ENCODE peak calls at places on chromosome X, in ten cellular contexts. Y, G, F, J, D, M, Z, C, Q and E are unnamed samples. For H3K4me1, the result is how much of the 10 kb centered on the place peaks cover.

GRCh38 chrX:75155830-75156525 is at the start of gene ABCB7:
- DNase-seq in Y (peak), G (peak), F (peak), J (peak), D (peak), M (peak), Z (peak), C (peak), Q (peak), E (peak)

GRCh38 chrX:132153166-132153565 is 25.3 kb upstream of the FRMD7 start:
- DNase-seq in Y (no peak), G (no peak), F (no peak), J (no peak), D (no peak), M (no peak), Z (no peak), C (no peak), Q (no peak), E (no peak)

GRCh38 chrX:154036513-154036912 is 16.8 kb upstream of the IRAK1 start:
- DNase-seq in Y (no peak), G (no peak), F (no peak), J (peak), D (no peak), M (no peak), Z (no peak), C (no peak), Q (no peak), E (no peak)

GRCh38 chrX:68929332-68930150 is 100.7 kb downstream of the EFNB1 start:
- DNase-seq in Y (peak), G (peak), F (peak), J (no peak), D (peak), M (peak), Z (no peak), C (no peak), Q (no peak), E (peak)

GRCh38 chrX:120731386-120731785 is 101.5 kb upstream of the C1GALT1C1 start:
- DNase-seq in Y (no peak), G (no peak), F (no peak), J (no peak), D (no peak), M (no peak), Z (no peak), C (no peak), Q (no peak), E (no peak)

GRCh38 chrX:19602866-19603620 is 87.7 kb upstream of the MAP3K15 start:
- DNase-seq in Y (peak), G (no peak), F (peak), J (no peak), D (peak), M (peak), Z (no peak), C (no peak), Q (no peak), E (peak)

GRCh38 chrX:103275947-103276567 is 493 bp downstream of the TCEAL5 start:
- DNase-seq in Y (no peak), G (no peak), F (no peak), J (peak), D (no peak), M (no peak), Z (no peak), C (no peak), Q (no peak), E (no peak)

GRCh38 chrX:153669901-153670731 is 3.5 kb downstream of the PNCK start:
- DNase-seq in Y (no peak), G (no peak), F (no peak), J (no peak), D (no peak), M (no peak), Z (no peak), C (no peak), Q (peak), E (no peak)

GRCh38 chrX:40108959-40109287 is 11.2 kb upstream of the BCOR start:
- DNase-seq in Y (peak), G (peak), F (peak), J (peak), D (peak), M (peak), Z (peak), C (peak), Q (peak), E (no peak)

GRCh38 chrX:35340451-35340850 is 397.9 kb downstream of the FAM47B start:
- DNase-seq in Y (no peak), G (no peak), F (no peak), J (no peak), D (peak), M (no peak), Z (no peak), C (no peak), Q (no peak), E (peak)

GRCh38 chrX:132086717-132087116 is 41.1 kb downstream of the FRMD7 start:
- DNase-seq in Y (no peak), G (no peak), F (no peak), J (no peak), D (peak), M (no peak), Z (no peak), C (no peak), Q (no peak), E (peak)

GRCh38 chrX:54921427-54922021 is 900 bp downstream of the TRO start:
- DNase-seq in Y (no peak), G (peak), F (peak), J (peak), D (no peak), M (peak), Z (peak), C (peak), Q (peak), E (no peak)

GRCh38 chrX:48648299-48648698 is 35.3 kb upstream of the WAS start:
- DNase-seq in Y (peak), G (peak), F (peak), J (peak), D (peak), M (no peak), Z (no peak), C (peak), Q (peak), E (no peak)

GRCh38 chrX:37076983-37077382 is 68.8 kb downstream of the FAM47C start:
- DNase-seq in Y (no peak), G (no peak), F (no peak), J (no peak), D (no peak), M (no peak), Z (no peak), C (no peak), Q (no peak), E (no peak)

GRCh38 chrX:11540532-11541377 is 125.0 kb downstream of the ARHGAP6 start:
- DNase-seq in Y (no peak), G (peak), F (no peak), J (no peak), D (no peak), M (no peak), Z (no peak), C (no peak), Q (no peak), E (no peak)

GRCh38 chrX:118367338-118367737 is 21.4 kb downstream of the WDR44 start:
- DNase-seq in Y (no peak), G (no peak), F (no peak), J (no peak), D (no peak), M (no peak), Z (no peak), C (no peak), Q (no peak), E (no peak)
- H3K27ac ChIP-seq in Y (no peak), G (no peak), F (no peak), J (no peak), D (no peak), M (no peak), Z (no peak), C (no peak), Q (no peak), E (no peak)

GRCh38 chrX:53088136-53088974 is 5.6 kb upstream of the KANTR start:
- DNase-seq in Y (peak), G (peak), F (peak), J (peak), D (peak), M (peak), Z (peak), C (peak), Q (peak), E (peak)
- H3K4me1 ChIP-seq in Y (under half), G (under half), F (under half), J (under half), D (under half), M (under half), Z (under half), C (under half), Q (under half), E (under half)

DNA sequence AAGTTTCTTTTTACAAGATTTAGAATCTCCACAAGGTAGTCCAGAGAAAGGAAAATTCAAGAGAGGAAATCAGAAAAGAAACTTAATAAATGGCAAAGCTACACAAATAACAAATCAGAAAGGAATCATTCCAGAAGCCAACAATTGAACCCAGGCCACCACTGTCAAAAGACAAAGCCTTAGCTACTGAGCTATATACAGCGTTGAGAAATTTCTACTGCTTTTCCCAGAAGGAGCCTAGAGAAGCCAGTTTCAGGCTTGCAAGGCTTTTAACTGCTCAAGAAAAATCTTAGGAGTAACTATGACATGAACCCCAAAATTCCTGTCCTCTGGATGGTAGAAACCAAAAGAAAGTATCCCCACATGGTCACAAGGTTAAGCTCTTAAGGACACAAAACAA is 129.0 kb downstream of the DMD start:
- DNase-seq in Y (no peak), G (no peak), F (no peak), J (no peak), D (no peak), M (no peak), Z (no peak), C (no peak), Q (no peak), E (no peak)
- H3K27ac ChIP-seq in Y (no peak), G (peak), F (no peak), J (no peak), D (no peak), M (peak), Z (no peak), C (no peak), Q (no peak), E (no peak)

DNA sequence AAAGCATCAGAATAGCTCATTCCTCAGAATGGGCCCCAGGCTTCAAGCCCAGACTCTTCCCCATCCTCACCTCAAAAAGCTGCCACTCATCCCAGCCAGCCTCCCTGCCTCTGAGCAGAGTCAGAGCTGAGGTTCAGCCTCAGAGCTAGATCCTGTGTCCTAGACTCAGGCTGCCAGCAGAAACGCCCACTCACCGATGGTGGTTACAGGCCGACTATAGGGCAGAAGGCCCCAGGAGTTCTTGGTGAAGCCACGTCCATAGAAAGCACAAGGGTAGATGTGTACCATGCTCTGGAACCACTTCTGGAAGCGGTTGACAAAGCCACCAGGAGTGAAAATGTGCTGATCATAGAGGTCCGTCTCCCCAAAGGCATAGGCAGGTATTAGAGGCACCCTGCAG is 7.7 kb downstream of the AWAT2 start:
- DNase-seq in Y (no peak), G (no peak), F (no peak), J (no peak), D (no peak), M (no peak), Z (no peak), C (no peak), Q (no peak), E (no peak)
- H3K4me1 ChIP-seq in Y (under half), G (under half), F (under half), J (under half), D (under half), M (under half), Z (under half), C (under half), Q (under half), E (under half)

GRCh38 chrX:136067097-136067496 is 80.2 kb upstream of the FHL1 start:
- DNase-seq in Y (no peak), G (no peak), F (no peak), J (no peak), D (no peak), M (no peak), Z (no peak), C (no peak), Q (peak), E (no peak)
- H3K27ac ChIP-seq in Y (no peak), G (no peak), F (no peak), J (no peak), D (no peak), M (no peak), Z (no peak), C (no peak), Q (peak), E (no peak)

GRCh38 chrX:66676413-66676812 is 37.5 kb upstream of the EDA2R start:
- DNase-seq in Y (no peak), G (no peak), F (peak), J (no peak), D (no peak), M (no peak), Z (no peak), C (no peak), Q (no peak), E (peak)
- H3K4me1 ChIP-seq in Y (under half), G (under half), F (under half), J (under half), D (under half), M (under half), Z (under half), C (under half), Q (under half), E (under half)

DNA sequence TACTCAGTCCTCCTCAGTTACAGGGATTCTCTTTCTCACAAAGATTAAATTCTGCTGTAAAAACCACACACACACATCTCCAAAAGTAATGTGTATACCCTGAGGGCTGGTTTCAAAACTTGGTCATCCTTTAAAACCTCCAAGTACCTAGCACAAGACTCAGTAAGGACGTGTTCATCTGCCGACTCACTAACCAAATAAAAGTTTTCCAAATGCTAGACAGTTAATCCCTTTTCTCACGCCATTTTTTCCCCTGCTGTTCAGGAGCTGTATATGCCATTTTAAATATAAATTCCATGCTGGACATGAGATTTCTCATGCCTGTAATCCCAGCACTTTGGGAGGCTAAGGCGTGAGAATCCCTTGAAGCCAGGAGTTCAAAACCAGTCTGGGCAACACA is 3.9 kb upstream of the SAT1 start:
- DNase-seq in Y (peak), G (no peak), F (peak), J (no peak), D (peak), M (no peak), Z (no peak), C (no peak), Q (no peak), E (peak)
- H3K27ac ChIP-seq in Y (peak), G (no peak), F (no peak), J (no peak), D (peak), M (no peak), Z (no peak), C (no peak), Q (no peak), E (peak)

GRCh38 chrX:41335590-41336331 is 1.8 kb downstream of the DDX3X start:
- DNase-seq in Y (no peak), G (no peak), F (peak), J (no peak), D (peak), M (no peak), Z (no peak), C (no peak), Q (no peak), E (no peak)

GRCh38 chrX:41339148-41339547 is 5.2 kb downstream of the DDX3X start:
- DNase-seq in Y (no peak), G (no peak), F (no peak), J (no peak), D (no peak), M (no peak), Z (no peak), C (no peak), Q (no peak), E (no peak)

GRCh38 chrX:41338422-41338821 is 4.5 kb downstream of the DDX3X start:
- DNase-seq in Y (no peak), G (no peak), F (no peak), J (no peak), D (peak), M (no peak), Z (no peak), C (no peak), Q (no peak), E (no peak)

GRCh38 chrX:41336447-41336846 is 2.5 kb downstream of the DDX3X start:
- DNase-seq in Y (no peak), G (no peak), F (no peak), J (no peak), D (no peak), M (no peak), Z (no peak), C (no peak), Q (no peak), E (no peak)

DNA sequence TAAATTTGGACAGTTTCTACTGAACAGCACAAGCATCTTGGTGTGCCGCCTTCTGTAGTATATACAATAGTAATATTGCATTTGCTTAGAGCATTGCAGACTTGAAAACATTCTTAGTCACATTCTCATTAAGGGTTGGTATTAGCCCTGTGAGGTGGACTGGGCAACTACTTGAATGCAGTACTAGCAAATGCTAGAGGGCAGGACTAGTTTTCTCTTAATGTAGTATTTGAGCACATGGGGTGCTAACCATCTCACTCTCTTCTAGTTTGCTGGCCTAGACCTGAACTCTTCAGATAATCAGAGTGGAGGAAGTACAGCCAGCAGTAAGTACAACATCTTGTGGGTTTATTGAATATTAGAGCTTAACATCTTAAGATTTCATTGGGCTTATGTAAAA is 3.2 kb downstream of the DDX3X start:
- DNase-seq in Y (peak), G (no peak), F (peak), J (no peak), D (peak), M (no peak), Z (no peak), C (no peak), Q (no peak), E (no peak)
- H3K4me1 ChIP-seq in Y (under half), G (under half), F (under half), J (under half), D (under half), M (under half), Z (under half), C (under half), Q (half or more), E (under half)

DNA sequence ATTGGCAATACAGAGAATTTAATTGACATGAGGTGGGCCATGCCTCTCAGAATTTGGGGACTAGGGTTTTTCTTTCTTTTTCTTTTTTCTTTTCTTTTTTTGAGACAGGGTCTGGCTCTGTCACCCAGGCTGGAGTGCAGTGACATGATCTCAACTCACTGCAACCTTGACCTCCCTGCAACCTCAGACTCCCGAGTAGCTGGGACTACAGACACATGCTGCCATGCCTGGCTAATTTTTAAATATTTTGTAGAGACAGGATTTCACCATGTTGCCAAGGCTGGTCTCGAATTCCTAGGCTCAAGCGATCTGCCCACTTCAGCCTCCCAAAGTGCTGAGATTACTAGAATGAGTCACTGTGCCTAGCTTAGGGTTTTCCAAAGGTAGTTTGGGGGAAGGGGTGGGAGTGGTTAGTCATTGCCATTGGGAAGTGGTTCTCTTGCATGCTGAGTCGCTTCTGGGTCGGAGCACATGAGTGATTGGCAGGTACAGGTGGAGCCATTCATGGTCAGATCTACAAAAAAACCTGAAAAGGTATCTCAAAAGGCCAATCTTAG is 54.5 kb downstream of the MID2 start:
- DNase-seq in Y (no peak), G (no peak), F (no peak), J (no peak), D (peak), M (no peak), Z (no peak), C (no peak), Q (no peak), E (peak)
- H3K27ac ChIP-seq in Y (no peak), G (no peak), F (no peak), J (no peak), D (no peak), M (no peak), Z (no peak), C (no peak), Q (no peak), E (no peak)